ENCODE peak calls at places on chromosomes 13 and 19, in nine cellular contexts. One of them, this sample, is unnamed. For H3K4me1, the result is how much of the 10 kb centered on the place peaks cover.

GRCh38 chr19:13670846-13671245 is 93.5 kb upstream of the MRI1 start:
- DNase-seq in aorta: no peak
- DNase-seq in neural progenitor cell: no peak
- DNase-seq in CD8-positive, alpha-beta memory T cell: no peak
- DNase-seq in upper lobe of left lung: no peak
- DNase-seq in HepG2: no peak
- DNase-seq in neuronal stem cell: no peak
- DNase-seq in GM23248: no peak
- DNase-seq in foreskin keratinocyte: no peak
- DNase-seq in this sample: no peak

GRCh38 chr13:35630551-35631275 is 154.2 kb upstream of the MAB21L1 start:
- DNase-seq in foreskin keratinocyte: peak
- DNase-seq in GM23248: peak
- DNase-seq in upper lobe of left lung: no peak
- DNase-seq in neural progenitor cell: peak
- DNase-seq in CD8-positive, alpha-beta memory T cell: no peak
- DNase-seq in neuronal stem cell: peak
- DNase-seq in aorta: no peak
- DNase-seq in HepG2: peak
- DNase-seq in this sample: no peak

GRCh38 chr19:54430306-54431254 is 15.3 kb downstream of the TTYH1 start:
- DNase-seq in neural progenitor cell: peak
- DNase-seq in aorta: peak
- DNase-seq in foreskin keratinocyte: no peak
- DNase-seq in neuronal stem cell: no peak
- DNase-seq in HepG2: no peak
- DNase-seq in GM23248: peak
- DNase-seq in upper lobe of left lung: no peak
- DNase-seq in CD8-positive, alpha-beta memory T cell: peak
- DNase-seq in this sample: no peak

GRCh38 chr13:51934461-51935087 is 72.8 kb downstream of the CCDC70 start:
- DNase-seq in upper lobe of left lung: no peak
- DNase-seq in aorta: no peak
- DNase-seq in neural progenitor cell: no peak
- DNase-seq in GM23248: no peak
- DNase-seq in HepG2: no peak
- DNase-seq in neuronal stem cell: no peak
- DNase-seq in CD8-positive, alpha-beta memory T cell: no peak
- DNase-seq in foreskin keratinocyte: no peak
- DNase-seq in this sample: no peak

GRCh38 chr19:917323-918151 is at the start of gene KISS1R:
- DNase-seq in neuronal stem cell: peak
- DNase-seq in foreskin keratinocyte: no peak
- DNase-seq in upper lobe of left lung: peak
- DNase-seq in HepG2: peak
- DNase-seq in neural progenitor cell: peak
- DNase-seq in aorta: peak
- DNase-seq in GM23248: peak
- DNase-seq in CD8-positive, alpha-beta memory T cell: no peak
- DNase-seq in this sample: no peak

GRCh38 chr19:16849168-16849567 is 20.0 kb downstream of the SIN3B start:
- DNase-seq in GM23248: peak
- DNase-seq in foreskin keratinocyte: no peak
- DNase-seq in aorta: no peak
- DNase-seq in neuronal stem cell: no peak
- DNase-seq in neural progenitor cell: no peak
- DNase-seq in HepG2: no peak
- DNase-seq in upper lobe of left lung: no peak
- DNase-seq in CD8-positive, alpha-beta memory T cell: no peak
- DNase-seq in this sample: no peak

GRCh38 chr13:105587786-105588185 is 947.7 kb downstream of the EFNB2 start:
- DNase-seq in foreskin keratinocyte: peak
- DNase-seq in neural progenitor cell: no peak
- DNase-seq in HepG2: no peak
- DNase-seq in neuronal stem cell: no peak
- DNase-seq in upper lobe of left lung: no peak
- DNase-seq in aorta: no peak
- DNase-seq in GM23248: no peak
- DNase-seq in CD8-positive, alpha-beta memory T cell: no peak
- DNase-seq in this sample: no peak

GRCh38 chr13:113162783-113163685 is 4.6 kb downstream of the PROZ start:
- DNase-seq in foreskin keratinocyte: no peak
- DNase-seq in neural progenitor cell: no peak
- DNase-seq in neuronal stem cell: no peak
- DNase-seq in CD8-positive, alpha-beta memory T cell: no peak
- DNase-seq in upper lobe of left lung: no peak
- DNase-seq in aorta: no peak
- DNase-seq in HepG2: no peak
- DNase-seq in GM23248: no peak
- DNase-seq in this sample: no peak

GRCh38 chr13:38002596-38002995 is 133.0 kb upstream of the TRPC4 start:
- DNase-seq in neural progenitor cell: no peak
- DNase-seq in HepG2: no peak
- DNase-seq in neuronal stem cell: no peak
- DNase-seq in upper lobe of left lung: no peak
- DNase-seq in CD8-positive, alpha-beta memory T cell: no peak
- DNase-seq in foreskin keratinocyte: no peak
- DNase-seq in aorta: no peak
- DNase-seq in GM23248: no peak
- DNase-seq in this sample: no peak

GRCh38 chr13:85509512-85509911 is 289.7 kb downstream of the SLITRK6 start:
- DNase-seq in neuronal stem cell: no peak
- DNase-seq in upper lobe of left lung: no peak
- DNase-seq in aorta: no peak
- DNase-seq in HepG2: no peak
- DNase-seq in GM23248: no peak
- DNase-seq in CD8-positive, alpha-beta memory T cell: no peak
- DNase-seq in neural progenitor cell: no peak
- DNase-seq in foreskin keratinocyte: peak
- DNase-seq in this sample: no peak

GRCh38 chr19:50959731-50960500 is 7.1 kb upstream of the KLK5 start:
- DNase-seq in neural progenitor cell: no peak
- DNase-seq in neuronal stem cell: no peak
- DNase-seq in upper lobe of left lung: no peak
- DNase-seq in foreskin keratinocyte: no peak
- DNase-seq in CD8-positive, alpha-beta memory T cell: no peak
- DNase-seq in GM23248: peak
- DNase-seq in HepG2: no peak
- DNase-seq in aorta: no peak
- DNase-seq in this sample: no peak

GRCh38 chr19:38697641-38698071 is 46.6 kb downstream of the CAPN12 start:
- DNase-seq in upper lobe of left lung: no peak
- DNase-seq in foreskin keratinocyte: no peak
- DNase-seq in neuronal stem cell: no peak
- DNase-seq in HepG2: no peak
- DNase-seq in GM23248: no peak
- DNase-seq in CD8-positive, alpha-beta memory T cell: no peak
- DNase-seq in aorta: no peak
- DNase-seq in neural progenitor cell: no peak
- DNase-seq in this sample: no peak

GRCh38 chr19:38695832-38696732 is 48.2 kb downstream of the CAPN12 start:
- DNase-seq in CD8-positive, alpha-beta memory T cell: no peak
- DNase-seq in foreskin keratinocyte: no peak
- DNase-seq in GM23248: no peak
- DNase-seq in neuronal stem cell: no peak
- DNase-seq in HepG2: no peak
- DNase-seq in upper lobe of left lung: no peak
- DNase-seq in neural progenitor cell: no peak
- DNase-seq in aorta: no peak
- DNase-seq in this sample: no peak

GRCh38 chr19:38697197-38697596 is 47.1 kb downstream of the CAPN12 start:
- DNase-seq in aorta: no peak
- DNase-seq in foreskin keratinocyte: no peak
- DNase-seq in neural progenitor cell: no peak
- DNase-seq in GM23248: no peak
- DNase-seq in CD8-positive, alpha-beta memory T cell: no peak
- DNase-seq in neuronal stem cell: no peak
- DNase-seq in HepG2: no peak
- DNase-seq in upper lobe of left lung: no peak
- DNase-seq in this sample: no peak

GRCh38 chr19:38695319-38695683 is 47.9 kb downstream of the ACTN4 start:
- DNase-seq in aorta: no peak
- DNase-seq in neural progenitor cell: no peak
- DNase-seq in CD8-positive, alpha-beta memory T cell: no peak
- DNase-seq in neuronal stem cell: no peak
- DNase-seq in GM23248: no peak
- DNase-seq in foreskin keratinocyte: no peak
- DNase-seq in upper lobe of left lung: no peak
- DNase-seq in HepG2: no peak
- DNase-seq in this sample: no peak

GRCh38 chr19:38696733-38697055 is 47.6 kb downstream of the CAPN12 start:
- DNase-seq in GM23248: no peak
- DNase-seq in upper lobe of left lung: no peak
- DNase-seq in HepG2: no peak
- DNase-seq in neural progenitor cell: no peak
- DNase-seq in foreskin keratinocyte: no peak
- DNase-seq in aorta: no peak
- DNase-seq in CD8-positive, alpha-beta memory T cell: no peak
- DNase-seq in neuronal stem cell: no peak
- DNase-seq in this sample: no peak
- H3K4me1 ChIP-seq in GM23248: under half
- H3K4me1 ChIP-seq in upper lobe of left lung: half or more
- H3K4me1 ChIP-seq in HepG2: half or more
- H3K4me1 ChIP-seq in neural progenitor cell: under half
- H3K4me1 ChIP-seq in foreskin keratinocyte: half or more
- H3K4me1 ChIP-seq in aorta: under half
- H3K4me1 ChIP-seq in CD8-positive, alpha-beta memory T cell: under half
- H3K4me1 ChIP-seq in neuronal stem cell: half or more
- H3K4me1 ChIP-seq in this sample: under half

DNA sequence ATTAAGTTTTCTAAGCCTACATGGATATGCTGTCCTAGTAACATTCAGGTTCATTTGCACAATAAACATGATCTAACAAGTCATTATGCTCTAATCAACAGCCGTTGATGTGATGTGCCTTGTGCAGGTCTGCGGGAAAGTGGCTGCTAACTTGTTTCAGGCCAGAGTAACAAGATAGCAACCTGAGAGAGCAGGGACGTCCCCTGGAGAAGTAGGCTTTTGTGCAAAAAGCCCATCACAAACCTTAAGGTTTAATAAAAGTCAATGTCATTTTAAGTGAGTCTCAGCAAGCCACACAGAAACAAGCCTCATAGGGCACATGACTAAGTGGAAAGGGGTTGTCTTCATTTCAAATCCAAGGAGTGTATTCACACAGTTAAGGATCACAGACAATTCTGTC is 17.6 kb downstream of the FOXO1 start:
- DNase-seq in upper lobe of left lung: no peak
- DNase-seq in foreskin keratinocyte: no peak
- DNase-seq in aorta: no peak
- DNase-seq in CD8-positive, alpha-beta memory T cell: no peak
- DNase-seq in neuronal stem cell: no peak
- DNase-seq in GM23248: no peak
- DNase-seq in HepG2: no peak
- DNase-seq in neural progenitor cell: no peak
- DNase-seq in this sample: no peak
- H3K4me1 ChIP-seq in upper lobe of left lung: half or more
- H3K4me1 ChIP-seq in foreskin keratinocyte: under half
- H3K4me1 ChIP-seq in aorta: under half
- H3K4me1 ChIP-seq in CD8-positive, alpha-beta memory T cell: half or more
- H3K4me1 ChIP-seq in neuronal stem cell: under half
- H3K4me1 ChIP-seq in GM23248: under half
- H3K4me1 ChIP-seq in HepG2: half or more
- H3K4me1 ChIP-seq in neural progenitor cell: under half
- H3K4me1 ChIP-seq in this sample: half or more

GRCh38 chr19:48632692-48633147 is 4.5 kb downstream of the DBP start:
- DNase-seq in neural progenitor cell: no peak
- DNase-seq in foreskin keratinocyte: no peak
- DNase-seq in HepG2: no peak
- DNase-seq in GM23248: peak
- DNase-seq in upper lobe of left lung: peak
- DNase-seq in CD8-positive, alpha-beta memory T cell: no peak
- DNase-seq in aorta: no peak
- DNase-seq in neuronal stem cell: no peak
- DNase-seq in this sample: no peak

GRCh38 chr19:48634424-48635262 is 2.5 kb downstream of the DBP start:
- DNase-seq in GM23248: peak
- DNase-seq in upper lobe of left lung: peak
- DNase-seq in foreskin keratinocyte: peak
- DNase-seq in aorta: peak
- DNase-seq in neural progenitor cell: peak
- DNase-seq in CD8-positive, alpha-beta memory T cell: peak
- DNase-seq in neuronal stem cell: peak
- DNase-seq in HepG2: peak
- DNase-seq in this sample: peak

GRCh38 chr19:48634036-48634342 is 3.2 kb downstream of the DBP start:
- DNase-seq in neuronal stem cell: no peak
- DNase-seq in foreskin keratinocyte: no peak
- DNase-seq in aorta: no peak
- DNase-seq in upper lobe of left lung: no peak
- DNase-seq in CD8-positive, alpha-beta memory T cell: no peak
- DNase-seq in HepG2: no peak
- DNase-seq in GM23248: no peak
- DNase-seq in neural progenitor cell: no peak
- DNase-seq in this sample: no peak

GRCh38 chr19:48635263-48635965 is 1.8 kb downstream of the DBP start:
- DNase-seq in GM23248: peak
- DNase-seq in neuronal stem cell: peak
- DNase-seq in HepG2: no peak
- DNase-seq in upper lobe of left lung: peak
- DNase-seq in aorta: peak
- DNase-seq in foreskin keratinocyte: no peak
- DNase-seq in CD8-positive, alpha-beta memory T cell: peak
- DNase-seq in neural progenitor cell: peak
- DNase-seq in this sample: peak

GRCh38 chr19:48633148-48634035 is 3.8 kb downstream of the DBP start:
- DNase-seq in neuronal stem cell: no peak
- DNase-seq in CD8-positive, alpha-beta memory T cell: no peak
- DNase-seq in HepG2: no peak
- DNase-seq in GM23248: peak
- DNase-seq in aorta: no peak
- DNase-seq in upper lobe of left lung: peak
- DNase-seq in foreskin keratinocyte: no peak
- DNase-seq in neural progenitor cell: no peak
- DNase-seq in this sample: no peak
- H3K4me1 ChIP-seq in neuronal stem cell: under half
- H3K4me1 ChIP-seq in CD8-positive, alpha-beta memory T cell: under half
- H3K4me1 ChIP-seq in HepG2: half or more
- H3K4me1 ChIP-seq in GM23248: under half
- H3K4me1 ChIP-seq in aorta: under half
- H3K4me1 ChIP-seq in upper lobe of left lung: half or more
- H3K4me1 ChIP-seq in foreskin keratinocyte: under half
- H3K4me1 ChIP-seq in neural progenitor cell: under half
- H3K4me1 ChIP-seq in this sample: under half

DNA sequence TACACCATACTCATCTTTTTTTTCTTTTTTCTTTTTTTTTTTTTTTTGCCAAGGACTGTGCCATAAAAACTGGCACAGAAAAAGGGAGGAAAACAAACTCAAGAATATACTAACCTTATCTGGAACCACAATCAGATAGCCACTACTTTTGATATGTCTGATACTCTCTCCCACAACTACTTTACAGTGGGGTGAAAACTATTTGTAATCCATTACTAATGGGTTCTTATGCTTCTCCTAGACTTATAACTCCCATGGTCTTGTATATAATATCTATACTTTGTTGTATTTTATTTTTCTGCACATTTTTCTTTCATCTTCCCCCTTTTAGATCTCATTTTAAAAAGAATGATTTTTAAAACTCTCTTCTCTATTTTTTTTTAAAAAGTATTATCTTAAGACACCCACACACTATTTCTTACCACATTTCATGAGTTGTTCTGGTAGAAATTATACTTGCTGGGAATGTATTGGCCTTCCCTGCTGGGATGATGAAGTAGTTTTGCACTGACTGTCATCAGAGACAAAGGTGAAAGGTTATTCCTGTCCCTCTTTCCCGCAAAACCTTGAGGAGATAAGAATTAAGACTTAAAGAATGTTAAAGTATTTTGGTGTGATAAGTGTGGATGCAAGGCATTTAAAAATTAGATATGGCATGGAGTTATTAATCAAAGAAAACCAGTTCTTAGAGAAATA is 146.7 kb upstream of the KLF12 start:
- DNase-seq in neural progenitor cell: no peak
- DNase-seq in GM23248: peak
- DNase-seq in aorta: no peak
- DNase-seq in upper lobe of left lung: no peak
- DNase-seq in neuronal stem cell: no peak
- DNase-seq in CD8-positive, alpha-beta memory T cell: no peak
- DNase-seq in HepG2: no peak
- DNase-seq in foreskin keratinocyte: no peak
- DNase-seq in this sample: no peak
- H3K4me1 ChIP-seq in neural progenitor cell: under half
- H3K4me1 ChIP-seq in GM23248: under half
- H3K4me1 ChIP-seq in aorta: under half
- H3K4me1 ChIP-seq in upper lobe of left lung: under half
- H3K4me1 ChIP-seq in neuronal stem cell: under half
- H3K4me1 ChIP-seq in CD8-positive, alpha-beta memory T cell: under half
- H3K4me1 ChIP-seq in HepG2: under half
- H3K4me1 ChIP-seq in foreskin keratinocyte: under half
- H3K4me1 ChIP-seq in this sample: under half